ENCODE peak calls at places on chromosome 22, in eight cellular contexts. U is CD4-positive, alpha-beta T cell; G is NCI-H1105; O is NCI-H1048; H is activated CD4-positive, alpha-beta T cell treated with anti-CD3 and anti-CD28 coated beads, Interleukin-2, amount 50 U/mL, for 24 hours; L is hippocampal formation; B is skeletal muscle cell; E is brain pericyte. A is an unnamed sample.

GRCh38 chr22:37701121-37701786 is 4.4 kb downstream of the TRIOBP start:
- DNase-seq in U (no peak), G (no peak), O (no peak), H (no peak), L (no peak), B (no peak), E (no peak), A (no peak)

GRCh38 chr22:39297490-39298193 is 21.8 kb downstream of the RPL3 start:
- DNase-seq in U (no peak), G (peak), O (no peak), H (no peak), L (no peak), B (no peak), E (no peak), A (no peak)

GRCh38 chr22:29855611-29856181 is 17.6 kb upstream of the ASCC2 start:
- DNase-seq in U (no peak), G (no peak), O (no peak), H (no peak), L (no peak), B (no peak), E (no peak), A (no peak)

GRCh38 chr22:34808618-34809017 is 257.3 kb upstream of the ISX start:
- DNase-seq in U (no peak), G (no peak), O (no peak), H (no peak), L (no peak), B (no peak), E (no peak), A (no peak)

GRCh38 chr22:30828187-30829155 is 133.8 kb downstream of the OSBP2 start:
- DNase-seq in U (no peak), G (no peak), O (no peak), H (no peak), L (no peak), B (no peak), E (no peak), A (peak)

GRCh38 chr22:37552560-37553163 is 7.6 kb upstream of the CDC42EP1 start:
- DNase-seq in U (no peak), G (no peak), O (no peak), H (no peak), L (no peak), B (no peak), E (no peak), A (peak)

GRCh38 chr22:19565921-19566598 is 41.9 kb upstream of the CLDN5 start:
- DNase-seq in U (no peak), G (no peak), O (no peak), H (no peak), L (no peak), B (no peak), E (no peak), A (no peak)

GRCh38 chr22:28381427-28382167 is 298.0 kb downstream of the TTC28 start:
- DNase-seq in U (no peak), G (no peak), O (no peak), H (no peak), L (no peak), B (no peak), E (peak), A (no peak)

GRCh38 chr22:38335077-38335476 is 17.8 kb upstream of the CSNK1E start:
- DNase-seq in U (no peak), G (no peak), O (no peak), H (no peak), L (no peak), B (no peak), E (no peak), A (no peak)

GRCh38 chr22:44357962-44358553 is 45.3 kb upstream of the SHISAL1 start:
- DNase-seq in U (no peak), G (no peak), O (no peak), H (no peak), L (peak), B (no peak), E (no peak), A (no peak)

GRCh38 chr22:38104084-38104483 is 6.4 kb downstream of the BAIAP2L2 start:
- DNase-seq in U (no peak), G (no peak), O (no peak), H (no peak), L (no peak), B (no peak), E (no peak), A (no peak)

GRCh38 chr22:37910863-37911262 is 4.8 kb downstream of the MICALL1 start:
- DNase-seq in U (no peak), G (no peak), O (no peak), H (no peak), L (no peak), B (no peak), E (no peak), A (no peak)

GRCh38 chr22:43431821-43432554 is 20.2 kb downstream of the MPPED1 start:
- DNase-seq in U (no peak), G (no peak), O (no peak), H (no peak), L (no peak), B (no peak), E (no peak), A (no peak)

GRCh38 chr22:27866136-27867091 is 52.6 kb downstream of the PITPNB start:
- DNase-seq in U (no peak), G (no peak), O (no peak), H (no peak), L (no peak), B (peak), E (peak), A (no peak)

GRCh38 chr22:40453676-40454075 is 83.3 kb downstream of the SGSM3 start:
- DNase-seq in U (no peak), G (no peak), O (no peak), H (no peak), L (no peak), B (no peak), E (no peak), A (no peak)

GRCh38 chr22:25447067-25447688 is 117.3 kb upstream of the GRK3 start:
- DNase-seq in U (no peak), G (no peak), O (no peak), H (no peak), L (peak), B (no peak), E (no peak), A (no peak)

GRCh38 chr22:19038164-19038546 is 84.1 kb downstream of the DGCR2 start:
- DNase-seq in U (no peak), G (no peak), O (no peak), H (no peak), L (no peak), B (no peak), E (no peak), A (no peak)

GRCh38 chr22:45602004-45602733 is 69.5 kb upstream of the ATXN10 start:
- DNase-seq in U (no peak), G (no peak), O (no peak), H (no peak), L (no peak), B (no peak), E (no peak), A (no peak)

GRCh38 chr22:45717787-45718186 is 46.2 kb downstream of the ATXN10 start:
- DNase-seq in U (no peak), G (no peak), O (no peak), H (no peak), L (no peak), B (no peak), E (no peak), A (no peak)

GRCh38 chr22:18985761-18986160 is 49.7 kb upstream of the PRODH start:
- DNase-seq in U (no peak), G (no peak), O (no peak), H (no peak), L (no peak), B (no peak), E (no peak), A (no peak)

GRCh38 chr22:43890901-43891331 is 897 bp downstream of the PNPLA5 start:
- DNase-seq in U (no peak), G (no peak), O (no peak), H (no peak), L (no peak), B (no peak), E (no peak), A (no peak)

GRCh38 chr22:44395116-44396005 is 82.6 kb upstream of the SHISAL1 start:
- DNase-seq in U (no peak), G (no peak), O (no peak), H (no peak), L (no peak), B (no peak), E (no peak), A (no peak)

GRCh38 chr22:10741210-10741609 is 4786.8 kb upstream of the OR11H1 start:
- DNase-seq in U (no peak), G (no peak), O (no peak), H (no peak), L (no peak), B (no peak), E (no peak), A (no peak)